ENCODE peak calls at places on chromosomes 13 and 19, in six cellular contexts. Q, G, D, T, B and U are unnamed samples.

GRCh38 chr13:85974604-85975366 is 175.6 kb upstream of the SLITRK6 start:
- DNase-seq in D (no peak), T (no peak), B (no peak), G (no peak), Q (no peak), U (peak; percentile 7)

GRCh38 chr13:111547726-111548273 is 227.4 kb downstream of the TEX29 start:
- DNase-seq in Q (no peak), B (no peak), G (no peak), T (no peak), D (no peak), U (no peak)

GRCh38 chr13:94822356-94822755 is 110.0 kb upstream of the SOX21 start:
- DNase-seq in B (no peak), G (no peak), T (no peak), Q (no peak), D (no peak), U (no peak)

GRCh38 chr13:30832845-30833332 is 73.2 kb upstream of the MEDAG start:
- DNase-seq in T (peak; percentile 72), D (no peak), B (no peak), Q (no peak), G (peak; percentile 94), U (peak; percentile 59)

GRCh38 chr13:50353651-50354415 is 338.6 kb downstream of the KCNRG start:
- DNase-seq in G (no peak), B (peak; percentile 62), T (no peak), Q (no peak), D (peak; percentile 67), U (peak; percentile 7)

GRCh38 chr13:24228852-24229458 is 68.4 kb downstream of the SPATA13 start:
- DNase-seq in D (peak; percentile 81), G (peak; percentile 54), B (peak; percentile 81), Q (no peak), T (no peak), U (peak; percentile 60)

GRCh38 chr19:55321466-55321865 is 3.7 kb downstream of the TMEM150B start:
- DNase-seq in T (no peak), D (no peak), G (peak; percentile 41), B (no peak), Q (no peak), U (no peak)

GRCh38 chr13:61728468-61728867 is 312.8 kb upstream of the PCDH20 start:
- DNase-seq in B (no peak), D (peak; percentile 65), T (no peak), Q (no peak), G (no peak), U (no peak)

GRCh38 chr13:98026457-98026857 is 73.0 kb downstream of the IPO5 start:
- DNase-seq in D (peak; percentile 64), Q (no peak), T (no peak), B (peak; percentile 40), G (no peak), U (no peak)

GRCh38 chr13:79806821-79807220 is 325.9 kb downstream of the NDFIP2 start:
- DNase-seq in D (no peak), B (no peak), Q (no peak), G (no peak), T (no peak), U (no peak)
- TF ChIP-seq CTCF in D (no peak), B (no peak), Q (no peak), G (no peak), T (no peak), U (no peak)

GRCh38 chr19:51663650-51664049 is 17.0 kb upstream of the SIGLEC14 start:
- DNase-seq in B (no peak), T (no peak), Q (no peak), G (no peak), D (no peak), U (no peak)

GRCh38 chr19:51664131-51664530 is 17.5 kb upstream of the SIGLEC14 start:
- DNase-seq in D (no peak), T (no peak), G (no peak), B (no peak), Q (no peak), U (no peak)

GRCh38 chr19:51660975-51661600 is 14.5 kb upstream of the SIGLEC14 start:
- DNase-seq in Q (peak; percentile 76), T (peak; percentile 74), B (peak; percentile 72), G (peak; percentile 74), D (peak; percentile 79), U (peak; percentile 77)

GRCh38 chr19:51668167-51668566 is 21.5 kb upstream of the SIGLEC14 start:
- DNase-seq in G (no peak), B (no peak), D (no peak), Q (no peak), T (no peak), U (no peak)

DNA sequence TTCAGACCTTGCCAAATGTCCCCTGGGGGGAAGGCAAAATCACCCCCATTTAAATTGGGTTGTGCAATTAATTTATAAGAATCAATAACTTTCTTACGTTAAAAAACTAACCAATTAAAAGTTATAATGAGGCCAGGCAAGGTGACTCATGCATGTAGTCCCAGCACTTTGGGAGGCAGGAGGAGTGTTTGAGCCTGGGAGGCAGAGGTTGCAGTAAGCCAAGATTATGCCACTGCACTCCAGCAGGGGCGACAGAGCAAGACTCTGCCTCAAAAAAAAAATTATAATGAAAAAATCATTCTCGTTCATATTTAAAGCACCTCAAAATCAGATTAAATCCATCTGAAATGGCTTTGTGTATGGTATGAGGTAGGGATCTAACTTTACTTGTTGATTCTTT is 18.4 kb upstream of the SIGLEC14 start:
- DNase-seq in G (no peak), Q (no peak), T (no peak), B (no peak), D (peak; percentile 4), U (peak; percentile 17)
- TF ChIP-seq CTCF in G (no peak), Q (no peak), T (no peak), B (peak; percentile 41), D (peak; percentile 37), U (peak; percentile 59)

GRCh38 chr19:17289489-17289888 is 7.8 kb downstream of the ANKLE1 start:
- DNase-seq in Q (no peak), T (peak; percentile 84), D (peak; percentile 92), G (peak; percentile 68), B (peak; percentile 90), U (peak; percentile 88)
- TF ChIP-seq CTCF in Q (no peak), T (no peak), D (no peak), G (no peak), B (no peak), U (no peak)

GRCh38 chr19:18683955-18684641 is 618 bp downstream of the CRTC1 start:
- DNase-seq in T (no peak), D (no peak), Q (no peak), B (no peak), G (no peak), U (no peak)

GRCh38 chr19:18684642-18684993 is 1.1 kb downstream of the CRTC1 start:
- DNase-seq in B (no peak), T (no peak), Q (no peak), D (no peak), G (no peak), U (no peak)

GRCh38 chr19:18685597-18686164 is 2.2 kb downstream of the CRTC1 start:
- DNase-seq in T (no peak), B (peak; percentile 13), D (peak; percentile 17), Q (no peak), G (no peak), U (no peak)

GRCh38 chr19:18682807-18683108 is 722 bp upstream of the CRTC1 start:
- DNase-seq in G (no peak), D (no peak), Q (no peak), T (no peak), B (no peak), U (no peak)

DNA sequence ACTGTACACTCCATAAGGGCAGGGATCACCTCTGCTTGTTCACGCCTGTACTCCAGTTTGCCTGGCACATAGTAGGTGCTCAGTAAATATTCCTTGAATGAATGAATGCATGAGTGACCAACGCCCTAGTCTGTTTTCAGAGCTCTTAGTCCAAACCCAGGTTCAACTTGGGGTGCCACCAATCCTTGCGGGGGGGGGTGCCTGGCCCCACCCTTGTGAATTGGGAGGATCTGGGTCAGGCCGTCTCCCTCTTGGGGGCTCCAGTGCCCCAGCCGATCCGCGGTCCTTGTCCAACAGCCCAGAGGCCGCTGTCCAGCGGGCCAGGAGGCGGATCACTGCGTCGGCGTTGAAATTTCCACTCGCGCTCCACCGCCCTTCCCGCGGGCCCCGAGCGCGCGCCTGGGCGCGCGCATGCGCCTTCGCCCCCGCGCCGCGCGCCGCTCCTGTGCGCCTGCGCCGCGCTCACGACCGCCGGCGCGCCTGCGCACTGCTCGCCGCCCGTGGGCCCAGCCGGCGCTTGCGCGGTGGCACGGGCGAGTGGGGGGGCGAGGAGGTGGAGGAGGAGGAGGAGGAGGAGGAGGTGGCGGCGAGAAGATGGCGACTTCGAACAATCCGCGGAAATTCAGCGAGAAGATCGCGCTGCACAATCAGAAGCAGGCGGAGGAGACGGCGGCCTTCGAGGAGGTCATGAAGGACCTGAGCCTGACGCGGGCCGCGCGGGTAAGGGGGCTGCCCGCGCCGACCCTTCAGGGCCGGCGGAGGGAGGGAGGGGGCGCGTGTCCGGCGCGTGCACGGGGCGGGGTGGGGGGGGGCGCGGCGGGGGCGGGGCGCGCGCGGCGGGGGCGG is at the start of gene CRTC1:
- DNase-seq in T (peak; percentile 95), D (peak; percentile 84), G (peak; percentile 90), Q (no peak), B (peak; percentile 79), U (peak; percentile 69)
- TF ChIP-seq CTCF in T (peak; percentile 19), D (no peak), G (no peak), Q (peak; percentile 15), B (no peak), U (no peak)